ENCODE peak calls at places on chromosomes 11 and 22, in four cellular contexts. E, Z, M and K are unnamed samples.

GRCh38 chr22:37230673-37231405 is 13.2 kb downstream of the RAC2 start:
- DNase-seq in E (no peak), Z (no peak), M (peak; percentile 37), K (no peak)

GRCh38 chr11:2473361-2474058 is 28.7 kb downstream of the KCNQ1 start:
- DNase-seq in E (no peak), Z (no peak), M (no peak), K (no peak)

GRCh38 chr11:35792148-35792845 is 129.7 kb downstream of the TRIM44 start:
- DNase-seq in E (no peak), Z (peak; percentile 37), M (no peak), K (peak; percentile 15)

GRCh38 chr22:29328566-29329500 is 13.3 kb upstream of the RASL10A start:
- DNase-seq in E (no peak), Z (no peak), M (peak; percentile 94), K (no peak)

GRCh38 chr11:27100534-27100933 is 59.9 kb downstream of the BBOX1 start:
- DNase-seq in E (no peak), Z (no peak), M (no peak), K (no peak)

GRCh38 chr22:35477911-35478582 is 62.6 kb upstream of the RASD2 start:
- DNase-seq in E (peak; percentile 98), Z (peak; percentile 43), M (no peak), K (peak; percentile 87)

GRCh38 chr11:4610258-4610935 is 2.4 kb upstream of the TRIM68 start:
- DNase-seq in E (no peak), Z (no peak), M (no peak), K (no peak)

GRCh38 chr11:4991066-4991465 is 3.6 kb upstream of the OR51L1 start:
- DNase-seq in E (no peak), Z (no peak), M (no peak), K (no peak)

GRCh38 chr11:19931141-19931767 is 218.6 kb downstream of the NAV2 start:
- DNase-seq in E (no peak), Z (no peak), M (no peak), K (no peak)